ENCODE peak calls at places on chromosome 12, in eight cellular contexts. J is T-cell, F is HTR-8/SVneo, A is PC-3, Q is amniotic epithelial cell, O is SHP77, H is NCI-H1105, B is chondrocyte. M is an unnamed sample.

GRCh38 chr12:98645572-98646067 is 530 bp downstream of the APAF1 start:
- DNase-seq in J (no peak), F (peak), A (peak), Q (peak), O (no peak), H (peak), B (peak), M (peak)

GRCh38 chr12:93563807-93564538 is 8.5 kb upstream of the SOCS2 start:
- DNase-seq in J (no peak), F (no peak), A (peak), Q (peak), O (peak), H (no peak), B (no peak), M (peak)

GRCh38 chr12:67442896-67443295 is 173.7 kb downstream of the CAND1 start:
- DNase-seq in J (no peak), F (no peak), A (no peak), Q (no peak), O (no peak), H (no peak), B (no peak), M (no peak)

GRCh38 chr12:113853491-113853890 is 112.6 kb downstream of the RBM19 start:
- DNase-seq in J (no peak), F (no peak), A (no peak), Q (no peak), O (peak), H (peak), B (no peak), M (no peak)

GRCh38 chr12:22262309-22262708 is 72.2 kb downstream of the ST8SIA1 start:
- DNase-seq in J (no peak), F (no peak), A (no peak), Q (peak), O (no peak), H (no peak), B (no peak), M (peak)

GRCh38 chr12:109718390-109718789 is 4.8 kb downstream of the FAM222A start:
- DNase-seq in J (no peak), F (no peak), A (no peak), Q (no peak), O (no peak), H (no peak), B (no peak), M (no peak)

GRCh38 chr12:71708658-71709057 is 22.8 kb downstream of the TMEM19 start:
- DNase-seq in J (no peak), F (no peak), A (no peak), Q (peak), O (no peak), H (no peak), B (no peak), M (no peak)

GRCh38 chr12:64072946-64073345 is 149.2 kb downstream of the KICS2 start:
- DNase-seq in J (no peak), F (no peak), A (no peak), Q (no peak), O (no peak), H (no peak), B (no peak), M (no peak)

GRCh38 chr12:80509781-80510556 is 65.9 kb downstream of the PTPRQ start:
- DNase-seq in J (no peak), F (peak), A (peak), Q (peak), O (no peak), H (peak), B (no peak), M (peak)

GRCh38 chr12:110844551-110845395 is 2.0 kb upstream of the CCDC63 start:
- DNase-seq in J (no peak), F (no peak), A (no peak), Q (no peak), O (no peak), H (no peak), B (no peak), M (peak)

GRCh38 chr12:109939504-109939903 is 39.4 kb downstream of the TCHP start:
- DNase-seq in J (no peak), F (no peak), A (no peak), Q (no peak), O (no peak), H (no peak), B (no peak), M (no peak)

GRCh38 chr12:96249196-96250118 is 55.3 kb downstream of the ELK3 start:
- DNase-seq in J (no peak), F (no peak), A (no peak), Q (peak), O (no peak), H (no peak), B (no peak), M (no peak)

GRCh38 chr12:108193922-108194321 is 64.8 kb downstream of the WSCD2 start:
- DNase-seq in J (no peak), F (peak), A (peak), Q (peak), O (peak), H (peak), B (no peak), M (peak)

GRCh38 chr12:1662761-1663439 is 28.0 kb upstream of the ADIPOR2 start:
- DNase-seq in J (no peak), F (no peak), A (no peak), Q (peak), O (no peak), H (no peak), B (no peak), M (no peak)

GRCh38 chr12:132838464-132839080 is 9.9 kb upstream of the GOLGA3 start:
- DNase-seq in J (no peak), F (no peak), A (no peak), Q (no peak), O (no peak), H (no peak), B (no peak), M (no peak)

GRCh38 chr12:99271071-99271470 is 376.5 kb upstream of the GARIN6 start:
- DNase-seq in J (no peak), F (no peak), A (peak), Q (no peak), O (no peak), H (no peak), B (no peak), M (peak)

GRCh38 chr12:104263580-104264358 is 39.8 kb upstream of the EID3 start:
- DNase-seq in J (no peak), F (no peak), A (peak), Q (peak), O (peak), H (peak), B (no peak), M (peak)

GRCh38 chr12:132373967-132374820 is 44.8 kb upstream of the GALNT9 start:
- DNase-seq in J (no peak), F (peak), A (no peak), Q (no peak), O (no peak), H (no peak), B (peak), M (no peak)

GRCh38 chr12:24810378-24810777 is 138.5 kb downstream of the BCAT1 start:
- DNase-seq in J (no peak), F (no peak), A (no peak), Q (peak), O (no peak), H (no peak), B (no peak), M (no peak)

GRCh38 chr12:95336387-95337067 is 118.9 kb downstream of the VEZT start:
- DNase-seq in J (no peak), F (peak), A (peak), Q (peak), O (peak), H (peak), B (no peak), M (peak)

GRCh38 chr12:29660847-29661246 is 122.9 kb downstream of the TMTC1 start:
- DNase-seq in J (no peak), F (no peak), A (no peak), Q (no peak), O (no peak), H (no peak), B (no peak), M (no peak)

GRCh38 chr12:14394317-14395058 is 29.0 kb downstream of the ATF7IP start:
- DNase-seq in J (no peak), F (peak), A (peak), Q (peak), O (peak), H (peak), B (no peak), M (peak)

GRCh38 chr12:96164951-96165858 is 29.0 kb upstream of the ELK3 start:
- DNase-seq in J (no peak), F (no peak), A (no peak), Q (no peak), O (no peak), H (no peak), B (no peak), M (no peak)

GRCh38 chr12:5694759-5695409 is 250.2 kb downstream of the ANO2 start:
- DNase-seq in J (no peak), F (no peak), A (no peak), Q (no peak), O (no peak), H (no peak), B (no peak), M (no peak)

GRCh38 chr12:54376596-54377468 is 7.7 kb downstream of the ZNF385A start:
- DNase-seq in J (no peak), F (no peak), A (no peak), Q (peak), O (no peak), H (no peak), B (peak), M (no peak)

GRCh38 chr12:109861689-109862314 is 18.5 kb downstream of the GLTP start:
- DNase-seq in J (no peak), F (no peak), A (no peak), Q (peak), O (no peak), H (no peak), B (no peak), M (no peak)

GRCh38 chr12:65868133-65868705 is 43.9 kb downstream of the HMGA2 start:
- DNase-seq in J (no peak), F (peak), A (no peak), Q (peak), O (no peak), H (no peak), B (no peak), M (peak)

GRCh38 chr12:69886101-69886500 is 61.1 kb downstream of the MYRFL start:
- DNase-seq in J (no peak), F (no peak), A (no peak), Q (no peak), O (peak), H (no peak), B (no peak), M (no peak)

GRCh38 chr12:109804820-109805761 is 28.1 kb downstream of the TRPV4 start:
- DNase-seq in J (peak), F (peak), A (peak), Q (peak), O (peak), H (peak), B (no peak), M (peak)

GRCh38 chr12:61857968-61858367 is 402.2 kb upstream of the USP15 start:
- DNase-seq in J (no peak), F (no peak), A (no peak), Q (no peak), O (no peak), H (no peak), B (no peak), M (no peak)

GRCh38 chr12:104695453-104696148 is 238.9 kb downstream of the CHST11 start:
- DNase-seq in J (no peak), F (no peak), A (no peak), Q (peak), O (peak), H (no peak), B (no peak), M (no peak)

GRCh38 chr12:126480396-126480795 is 1415.2 kb downstream of the AACS start:
- DNase-seq in J (no peak), F (no peak), A (no peak), Q (no peak), O (no peak), H (no peak), B (no peak), M (no peak)

GRCh38 chr12:122452701-122453285 is 30.3 kb upstream of the CLIP1 start:
- DNase-seq in J (peak), F (no peak), A (no peak), Q (no peak), O (no peak), H (no peak), B (no peak), M (no peak)

GRCh38 chr12:12803186-12803585 is 10.0 kb upstream of the DDX47 start:
- DNase-seq in J (no peak), F (peak), A (peak), Q (peak), O (peak), H (no peak), B (no peak), M (peak)

GRCh38 chr12:6697584-6698351 is 2.8 kb downstream of the PIANP start:
- DNase-seq in J (no peak), F (peak), A (peak), Q (peak), O (no peak), H (peak), B (no peak), M (peak)

GRCh38 chr12:74317078-74317581 is 220.5 kb upstream of the ATXN7L3B start:
- DNase-seq in J (no peak), F (peak), A (peak), Q (peak), O (peak), H (peak), B (no peak), M (peak)

GRCh38 chr12:64894827-64895475 is 70.5 kb downstream of the TBC1D30 start:
- DNase-seq in J (no peak), F (no peak), A (peak), Q (no peak), O (no peak), H (no peak), B (no peak), M (no peak)

GRCh38 chr12:118346895-118347294 is 25.8 kb downstream of the TAOK3 start:
- DNase-seq in J (no peak), F (no peak), A (no peak), Q (no peak), O (no peak), H (no peak), B (no peak), M (no peak)